ENCODE peak calls at places on chromosomes 4 and X, in six cellular contexts. Z is K562, J is fibroblast of lung, Y is mammary epithelial cell, I is endothelial cell of umbilical vein, P is H1. H is an unnamed sample.

GRCh38 chrX:20362268-20363002 is 95.7 kb upstream of the RPS6KA3 start:
- DNase-seq in Z (peak), J (peak), Y (no peak), I (peak), P (no peak), H (peak)

GRCh38 chrX:32137525-32137924 is 1065.7 kb upstream of the FTHL17 start:
- DNase-seq in Z (peak), J (peak), Y (no peak), I (no peak), P (peak), H (peak)

GRCh38 chr4:30860983-30861382 is 140.8 kb downstream of the PCDH7 start:
- DNase-seq in Z (no peak), J (no peak), Y (peak), I (no peak), P (no peak), H (no peak)

GRCh38 chrX:74242484-74243138 is 61.4 kb upstream of the ZCCHC13 start:
- DNase-seq in Z (no peak), J (no peak), Y (peak), I (no peak), P (no peak), H (no peak)

GRCh38 chr4:38371391-38371851 is 292.6 kb upstream of the KLF3 start:
- DNase-seq in Z (no peak), J (peak), Y (peak), I (no peak), P (no peak), H (no peak)

GRCh38 chrX:154542723-154543424 is 3.8 kb downstream of the G6PD start:
- DNase-seq in Z (no peak), J (no peak), Y (no peak), I (no peak), P (no peak), H (no peak)

GRCh38 chr4:188295899-188296298 is 156.7 kb downstream of the TRIML1 start:
- DNase-seq in Z (no peak), J (peak), Y (peak), I (no peak), P (no peak), H (no peak)

GRCh38 chrX:138928737-138929459 is 217.4 kb upstream of the FGF13 start:
- DNase-seq in Z (peak), J (no peak), Y (no peak), I (no peak), P (no peak), H (no peak)

GRCh38 chr4:169263791-169264392 is 6.9 kb downstream of the SH3RF1 start:
- DNase-seq in Z (no peak), J (no peak), Y (no peak), I (no peak), P (peak), H (no peak)

GRCh38 chr4:20323991-20324390 is 72.3 kb downstream of the SLIT2 start:
- DNase-seq in Z (no peak), J (no peak), Y (peak), I (no peak), P (no peak), H (no peak)

GRCh38 chrX:18769812-18770573 is 62.5 kb downstream of the PPEF1 start:
- DNase-seq in Z (no peak), J (peak), Y (no peak), I (no peak), P (no peak), H (peak)

GRCh38 chr4:38723726-38724506 is 58.9 kb downstream of the TLR10 start:
- DNase-seq in Z (peak), J (no peak), Y (no peak), I (no peak), P (no peak), H (peak)

GRCh38 chr4:10082459-10083272 is 33.9 kb downstream of the WDR1 start:
- DNase-seq in Z (no peak), J (no peak), Y (no peak), I (no peak), P (no peak), H (no peak)

GRCh38 chr4:119750771-119751170 is 122.2 kb upstream of the PDE5A start:
- DNase-seq in Z (no peak), J (no peak), Y (peak), I (no peak), P (no peak), H (no peak)

GRCh38 chr4:23934223-23934622 is 44.4 kb upstream of the PPARGC1A start:
- DNase-seq in Z (no peak), J (no peak), Y (no peak), I (no peak), P (no peak), H (peak)

GRCh38 chr4:4859799-4860380 is 425 bp downstream of the MSX1 start:
- DNase-seq in Z (peak), J (no peak), Y (no peak), I (peak), P (no peak), H (peak)

GRCh38 chr4:142402925-142403324 is 443.2 kb downstream of the INPP4B start:
- DNase-seq in Z (no peak), J (peak), Y (peak), I (peak), P (no peak), H (no peak)

GRCh38 chr4:23887989-23888388 is 1.9 kb downstream of the PPARGC1A start:
- DNase-seq in Z (no peak), J (no peak), Y (no peak), I (no peak), P (no peak), H (no peak)

GRCh38 chr4:86108152-86108551 is 251.7 kb downstream of the MAPK10 start:
- DNase-seq in Z (no peak), J (no peak), Y (peak), I (no peak), P (no peak), H (no peak)

GRCh38 chr4:87219648-87220093 is 747 bp downstream of the KLHL8 start:
- DNase-seq in Z (peak), J (no peak), Y (no peak), I (no peak), P (no peak), H (peak)

GRCh38 chr4:173489514-173489913 is 40.5 kb downstream of the HAND2 start:
- DNase-seq in Z (no peak), J (peak), Y (no peak), I (no peak), P (no peak), H (no peak)

GRCh38 chrX:51860679-51861078 is 32.7 kb upstream of the MAGED1 start:
- DNase-seq in Z (peak), J (peak), Y (peak), I (peak), P (no peak), H (peak)

GRCh38 chrX:155744534-155744933 is 131.8 kb upstream of the TMLHE start:
- DNase-seq in Z (no peak), J (no peak), Y (no peak), I (no peak), P (no peak), H (no peak)

GRCh38 chr4:478373-478772 is 20.6 kb downstream of the ZNF721 start:
- DNase-seq in Z (no peak), J (no peak), Y (peak), I (peak), P (no peak), H (no peak)

GRCh38 chr4:101843054-101843453 is 52.5 kb downstream of the BANK1 start:
- DNase-seq in Z (no peak), J (no peak), Y (no peak), I (no peak), P (no peak), H (no peak)

GRCh38 chr4:7813674-7814073 is 126.0 kb downstream of the AFAP1 start:
- DNase-seq in Z (no peak), J (peak), Y (peak), I (peak), P (no peak), H (no peak)

DNA sequence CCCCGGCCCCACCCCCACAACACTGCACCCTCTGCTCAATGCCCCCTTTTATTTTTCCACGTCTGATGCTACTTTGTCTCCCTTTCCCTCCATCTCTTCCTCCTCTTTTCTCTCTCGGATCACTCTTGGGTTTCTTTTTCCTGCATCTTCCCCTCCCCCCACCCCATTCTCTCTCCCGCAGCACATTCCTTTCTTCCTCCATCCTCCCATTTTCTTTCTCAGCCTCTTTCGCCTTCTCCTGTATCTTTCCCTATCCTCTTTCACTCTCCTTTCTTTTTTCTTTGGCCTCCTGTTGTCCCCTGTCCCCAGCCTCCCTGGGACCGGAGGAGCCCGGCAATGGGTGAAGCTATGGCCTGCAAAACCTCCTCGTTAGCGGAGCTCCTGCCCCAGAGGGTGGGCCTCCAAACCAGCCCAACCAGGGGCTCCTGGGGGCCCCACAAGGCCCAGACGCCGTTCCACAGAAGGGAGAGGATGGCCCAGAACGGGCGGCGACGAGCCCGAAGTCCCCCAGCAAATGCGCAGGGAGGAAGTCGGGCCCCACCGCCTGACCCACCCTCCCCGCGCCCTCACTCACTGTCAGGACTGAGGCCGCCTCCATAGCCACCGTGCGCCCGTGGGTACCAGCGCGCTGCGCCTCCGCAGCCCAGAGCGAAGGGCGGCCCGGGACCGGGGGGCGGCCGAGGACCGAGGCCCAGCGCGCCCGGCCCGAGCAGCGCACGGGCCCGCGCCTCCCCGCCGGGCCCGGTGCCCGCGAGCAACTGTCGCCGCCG is 807 bp downstream of the HMX1 start:
- DNase-seq in Z (no peak), J (no peak), Y (no peak), I (no peak), P (peak), H (peak)
- TF ChIP-seq EZH2 in Z (no peak), J (no peak), Y (no peak), I (peak), P (peak), H (peak)

GRCh38 chr4:166502660-166503059 is 629.6 kb downstream of the TLL1 start:
- DNase-seq in Z (no peak), J (no peak), Y (no peak), I (no peak), P (no peak), H (no peak)
- H3K9ac ChIP-seq in Z (no peak), J (no peak), Y (no peak), I (no peak), P (no peak), H (no peak)

DNA sequence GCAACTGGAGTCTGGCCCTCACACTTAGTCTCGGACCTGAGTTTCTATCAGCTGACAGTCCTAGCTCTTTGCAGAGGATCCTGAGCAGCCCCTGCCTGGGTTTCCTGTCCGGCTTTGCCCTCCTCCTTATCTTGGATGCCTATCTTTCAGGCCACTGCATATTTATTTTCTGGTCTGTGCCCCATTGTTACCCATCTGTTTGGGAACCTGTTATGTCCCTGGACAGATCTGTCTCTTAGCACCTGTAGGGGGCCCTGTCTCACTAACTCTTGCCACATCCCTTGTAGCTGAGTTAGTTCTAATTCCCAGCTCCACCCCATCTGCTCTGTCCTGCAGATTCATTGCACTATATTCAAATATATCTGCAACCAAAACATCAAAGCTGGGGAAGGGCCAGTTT is 514.9 kb upstream of the LCORL start:
- DNase-seq in Z (no peak), J (no peak), Y (no peak), I (peak), P (no peak), H (peak)
- TF ChIP-seq CTCF in Z (no peak), J (no peak), Y (no peak), I (peak), P (peak), H (peak)

GRCh38 chr4:146647615-146648383 is 9.1 kb downstream of the POU4F2 start:
- DNase-seq in Z (no peak), J (no peak), Y (no peak), I (no peak), P (peak), H (peak)
- TF ChIP-seq EZH2 in Z (no peak), J (peak), Y (peak), I (peak), P (peak), H (peak)